ENCODE peak calls at places on chromosomes 5 and 9, in five cellular contexts. S is IMR-90, M is K562, H is SK-N-SH, T is GM12878. Y is an unnamed sample.

GRCh38 chr5:175501759-175502158 is 23.4 kb downstream of the SFXN1 start:
- DNase-seq in S (no peak), M (no peak), H (no peak), T (no peak), Y (no peak)

GRCh38 chr9:133188006-133188842 is 20.8 kb downstream of the OBP2B start:
- DNase-seq in S (no peak), M (peak), H (peak), T (no peak), Y (peak)

GRCh38 chr5:137091473-137091872 is 407.7 kb downstream of the SPOCK1 start:
- DNase-seq in S (no peak), M (no peak), H (no peak), T (no peak), Y (no peak)

GRCh38 chr9:128683340-128684064 is 5.5 kb upstream of the SET start:
- DNase-seq in S (peak), M (no peak), H (no peak), T (no peak), Y (no peak)

GRCh38 chr5:167294861-167295685 is 996.4 kb upstream of the WWC1 start:
- DNase-seq in S (peak), M (no peak), H (peak), T (no peak), Y (no peak)

GRCh38 chr9:127778280-127779135 is at the start of gene SH2D3C:
- DNase-seq in S (no peak), M (peak), H (no peak), T (no peak), Y (no peak)

GRCh38 chr9:90287567-90288274 is 354.9 kb downstream of the DIRAS2 start:
- DNase-seq in S (no peak), M (no peak), H (no peak), T (peak), Y (no peak)

GRCh38 chr9:111605041-111605559 is 5.7 kb upstream of the PTGR1 start:
- DNase-seq in S (no peak), M (no peak), H (no peak), T (no peak), Y (peak)

GRCh38 chr5:135233477-135233876 is 165.6 kb downstream of the MACROH2A1 start:
- DNase-seq in S (no peak), M (no peak), H (no peak), T (no peak), Y (no peak)

GRCh38 chr9:34380511-34381315 is 4.0 kb upstream of the MYORG start:
- DNase-seq in S (peak), M (peak), H (peak), T (no peak), Y (peak)

GRCh38 chr5:54443264-54443663 is 12.2 kb upstream of the HSPB3 start:
- DNase-seq in S (peak), M (peak), H (peak), T (no peak), Y (peak)

GRCh38 chr9:137449931-137450537 is 8.9 kb upstream of the ENTPD8 start:
- DNase-seq in S (no peak), M (peak), H (no peak), T (no peak), Y (no peak)

GRCh38 chr9:108850293-108850897 is 5.4 kb downstream of the ACTL7B start:
- DNase-seq in S (peak), M (peak), H (no peak), T (no peak), Y (peak)

GRCh38 chr9:125426926-125427325 is 165.3 kb downstream of the GAPVD1 start:
- DNase-seq in S (no peak), M (no peak), H (no peak), T (no peak), Y (no peak)

GRCh38 chr5:2740849-2741555 is 10.5 kb downstream of the IRX2 start:
- DNase-seq in S (no peak), M (no peak), H (no peak), T (no peak), Y (no peak)

GRCh38 chr9:124790301-124790700 is 13.4 kb downstream of the OLFML2A start:
- DNase-seq in S (no peak), M (no peak), H (no peak), T (no peak), Y (no peak)

GRCh38 chr5:55533806-55534435 is 843 bp downstream of the PLPP1 start:
- DNase-seq in S (peak), M (no peak), H (peak), T (peak), Y (peak)

GRCh38 chr9:130041648-130042405 is 1.2 kb downstream of the FNBP1 start:
- DNase-seq in S (peak), M (no peak), H (peak), T (no peak), Y (no peak)

GRCh38 chr9:91131433-91131839 is 230.3 kb downstream of the AUH start:
- DNase-seq in S (peak), M (no peak), H (no peak), T (no peak), Y (no peak)

GRCh38 chr5:60700347-60700815 is 415 bp upstream of the DEPDC1B start:
- DNase-seq in S (no peak), M (peak), H (peak), T (no peak), Y (peak)

GRCh38 chr9:133543772-133544467 is 9.4 kb downstream of the ADAMTSL2 start:
- DNase-seq in S (no peak), M (no peak), H (no peak), T (no peak), Y (no peak)

DNA sequence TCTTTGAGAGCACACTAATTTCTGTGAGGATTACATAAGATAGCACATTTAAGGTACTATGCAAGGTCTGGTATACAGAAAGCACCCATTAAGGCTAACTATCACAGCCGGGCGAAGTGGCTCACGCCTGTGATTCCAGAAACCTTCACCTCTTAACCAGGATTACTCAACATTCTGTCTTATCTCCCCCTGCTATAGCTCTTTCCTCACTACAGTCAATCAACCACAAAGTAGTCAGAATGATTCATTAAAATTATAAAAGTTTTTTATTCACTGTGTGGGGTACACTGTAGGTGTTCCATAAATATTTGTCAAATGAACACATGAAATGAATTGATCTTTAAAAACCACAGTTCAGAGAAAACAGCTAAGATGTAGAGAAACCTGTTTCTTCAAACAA is 48.7 kb downstream of the CHD1 start:
- DNase-seq in S (no peak), M (no peak), H (no peak), T (no peak), Y (no peak)
- TF ChIP-seq MXI1 in S (no peak), M (no peak), H (no peak), T (no peak), Y (no peak)

GRCh38 chr9:33172735-33173238 is 5.7 kb upstream of the B4GALT1 start:
- DNase-seq in S (no peak), M (no peak), H (no peak), T (no peak), Y (peak)

GRCh38 chr9:33175633-33176325 is 8.6 kb upstream of the B4GALT1 start:
- DNase-seq in S (no peak), M (no peak), H (no peak), T (no peak), Y (no peak)

GRCh38 chr9:33168941-33169544 is 1.9 kb upstream of the B4GALT1 start:
- DNase-seq in S (no peak), M (no peak), H (no peak), T (no peak), Y (no peak)

GRCh38 chr9:33170464-33171156 is 3.5 kb upstream of the B4GALT1 start:
- DNase-seq in S (no peak), M (no peak), H (peak), T (no peak), Y (no peak)

DNA sequence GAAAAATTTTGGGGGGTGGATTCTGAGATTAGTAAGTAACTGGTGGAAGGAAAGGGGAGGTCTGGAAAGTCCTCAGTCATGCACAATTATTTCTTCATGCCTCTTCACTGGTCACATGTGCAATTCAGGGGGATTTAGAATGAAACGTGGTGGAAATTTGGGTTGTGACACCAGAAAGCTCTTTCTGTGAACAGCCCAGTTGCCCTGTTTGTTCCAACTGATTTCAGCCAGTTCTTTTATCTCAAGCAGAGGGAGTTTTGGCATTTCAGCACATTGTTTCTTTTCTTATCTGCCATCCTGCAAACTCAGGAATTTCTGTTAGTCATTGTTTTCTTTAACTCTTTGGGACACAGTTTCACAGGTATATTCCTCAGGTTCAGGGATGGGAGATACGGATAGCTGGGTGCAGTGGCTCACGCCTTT is 5.1 kb upstream of the B4GALT1 start:
- DNase-seq in S (no peak), M (peak), H (no peak), T (no peak), Y (peak)
- TF ChIP-seq USF2 in S (peak), M (no peak), H (no peak), T (no peak), Y (peak)

GRCh38 chr5:159099049-159099760 is 511 bp downstream of the EBF1 start:
- DNase-seq in S (peak), M (peak), H (peak), T (no peak), Y (no peak)

GRCh38 chr5:159096555-159097460 is 2.9 kb downstream of the EBF1 start:
- DNase-seq in S (no peak), M (no peak), H (no peak), T (no peak), Y (no peak)

GRCh38 chr5:159100022-159100927 is 559 bp upstream of the EBF1 start:
- DNase-seq in S (peak), M (peak), H (peak), T (peak), Y (no peak)

GRCh38 chr5:159097461-159098284 is 2.0 kb downstream of the EBF1 start:
- DNase-seq in S (peak), M (no peak), H (peak), T (no peak), Y (no peak)

GRCh38 chr5:159098285-159099048 is 1.2 kb downstream of the EBF1 start:
- DNase-seq in S (no peak), M (no peak), H (no peak), T (no peak), Y (no peak)
- TF ChIP-seq MXI1 in S (no peak), M (no peak), H (no peak), T (peak), Y (no peak)

GRCh38 chr5:158541535-158541934 is 558.2 kb downstream of the EBF1 start:
- DNase-seq in S (no peak), M (no peak), H (no peak), T (no peak), Y (no peak)
- TF ChIP-seq USF2 in S (no peak), M (no peak), H (no peak), T (no peak), Y (no peak)

GRCh38 chr5:143065185-143065584 is 295.0 kb downstream of the ARHGAP26 start:
- DNase-seq in S (peak), M (no peak), H (no peak), T (no peak), Y (no peak)
- TF ChIP-seq MXI1 in S (no peak), M (no peak), H (no peak), T (no peak), Y (no peak)

DNA sequence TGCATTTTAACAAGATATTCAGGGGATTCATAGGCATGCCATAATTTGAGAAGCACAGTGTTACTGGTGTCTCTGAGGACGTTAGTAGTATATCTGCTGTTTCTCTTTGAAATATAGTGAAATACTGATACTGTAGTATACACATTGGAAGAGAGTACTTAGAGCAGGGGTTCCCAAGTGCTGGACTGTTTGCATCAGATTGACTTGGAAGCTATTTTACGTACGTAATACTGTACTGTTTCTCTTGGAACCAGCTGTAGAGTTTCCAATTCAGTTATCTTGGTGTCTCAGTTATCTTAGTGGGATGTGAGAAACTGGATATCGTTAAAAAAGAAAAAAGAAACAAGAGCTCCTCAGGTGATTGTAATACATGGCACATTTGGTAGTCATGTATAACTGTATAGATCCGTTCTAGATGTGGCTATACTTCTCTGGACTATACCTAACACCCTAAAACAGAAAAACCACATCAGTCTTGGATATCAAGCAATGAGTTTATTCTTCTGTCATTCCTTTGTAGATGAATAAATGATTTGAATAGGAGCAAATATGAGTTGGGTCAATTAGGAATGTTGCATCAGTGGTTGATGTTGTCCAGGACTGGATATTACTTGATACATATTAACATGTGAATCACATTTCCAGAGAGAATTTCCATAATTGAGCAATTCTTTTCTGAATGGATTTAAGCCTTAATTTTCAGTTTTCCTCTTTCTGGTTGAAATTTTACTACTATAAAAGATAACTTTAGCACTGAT is 33.4 kb downstream of the PRRC1 start:
- DNase-seq in S (peak), M (no peak), H (no peak), T (no peak), Y (no peak)
- TF ChIP-seq USF2 in S (no peak), M (no peak), H (no peak), T (no peak), Y (no peak)

Y was measured in HepG2.